ENCODE peak calls at places on chromosomes 13 and 19, in ten cellular contexts. A is H9, Y is PC-9, E is mucosa of descending colon, V is epithelial cell of esophagus, X is AG10803, Z is AG04449, I is foreskin fibroblast, W is cardiac fibroblast, N is nephron progenitor cell. G is an unnamed sample.

GRCh38 chr19:33365676-33366075 is 7.8 kb upstream of the CEBPG start:
- DNase-seq in X (no peak), Y (no peak), I (no peak), A (no peak), W (no peak), N (no peak), V (no peak), E (no peak), Z (no peak), G (no peak)

GRCh38 chr13:39144941-39145533 is 106.8 kb downstream of the NHLRC3 start:
- DNase-seq in A (peak; percentile 51), X (peak; percentile 68), V (peak; percentile 76), I (peak; percentile 84), E (no peak), W (peak; percentile 83), Y (peak; percentile 30), Z (peak; percentile 24), N (peak; percentile 56), G (no peak)

GRCh38 chr19:38266070-38266469 is 1.7 kb downstream of the SPINT2 start:
- DNase-seq in N (no peak), E (no peak), W (no peak), Z (no peak), Y (peak; percentile 77), V (peak; percentile 48), X (no peak), A (no peak), I (no peak), G (no peak)

GRCh38 chr19:39413903-39414608 is 1.6 kb downstream of the PLEKHG2 start:
- DNase-seq in N (peak; percentile 53), Z (no peak), X (peak; percentile 40), W (peak; percentile 43), Y (peak; percentile 26), E (no peak), A (no peak), I (peak; percentile 62), V (no peak), G (no peak)

GRCh38 chr13:32443111-32443510 is 15.2 kb upstream of the N4BP2L1 start:
- DNase-seq in W (peak; percentile 19), X (peak; percentile 19), I (peak; percentile 44), A (no peak), V (peak; percentile 28), E (no peak), N (no peak), Z (no peak), Y (no peak), G (no peak)

GRCh38 chr19:38596057-38596981 is 21.4 kb downstream of the MAP4K1 start:
- DNase-seq in I (peak; percentile 32), Y (peak; percentile 85), X (no peak), W (no peak), E (peak; percentile 69), N (peak; percentile 95), A (peak; percentile 96), Z (no peak), V (peak; percentile 48), G (no peak)

GRCh38 chr19:21568816-21569496 is 63.6 kb downstream of the ZNF429 start:
- DNase-seq in V (peak; percentile 67), Z (no peak), E (no peak), N (no peak), A (no peak), Y (peak; percentile 66), X (peak; percentile 74), W (peak; percentile 87), I (peak; percentile 76), G (peak; percentile 92)

GRCh38 chr19:54682306-54682705 is 19.5 kb downstream of the LILRB4 start:
- DNase-seq in A (no peak), V (no peak), N (no peak), W (no peak), Y (no peak), X (no peak), Z (no peak), I (no peak), E (no peak), G (no peak)

GRCh38 chr13:21006141-21007005 is 55.0 kb downstream of the LATS2 start:
- DNase-seq in E (no peak), W (peak; percentile 25), I (no peak), A (no peak), N (no peak), Y (no peak), X (no peak), V (no peak), Z (no peak), G (no peak)

GRCh38 chr13:22111152-22111783 is 440.4 kb downstream of the FGF9 start:
- DNase-seq in X (no peak), E (no peak), V (no peak), I (no peak), A (no peak), Y (no peak), W (no peak), N (no peak), Z (no peak), G (no peak)

GRCh38 chr19:14505488-14506239 is 9.7 kb upstream of the GIPC1 start:
- DNase-seq in Z (peak; percentile 81), W (peak; percentile 74), N (peak; percentile 76), I (peak; percentile 81), A (peak; percentile 90), V (peak; percentile 97), X (peak; percentile 83), E (peak; percentile 85), Y (peak; percentile 97), G (peak; percentile 63)

GRCh38 chr13:84570831-84571230 is 688.6 kb upstream of the SLITRK1 start:
- DNase-seq in A (no peak), X (no peak), W (no peak), V (peak; percentile 19), N (no peak), Z (no peak), E (no peak), Y (no peak), I (peak; percentile 21), G (no peak)

GRCh38 chr13:84567848-84568247 is 685.6 kb upstream of the SLITRK1 start:
- DNase-seq in X (no peak), A (no peak), Z (no peak), I (no peak), W (no peak), E (no peak), V (no peak), Y (no peak), N (no peak), G (no peak)

GRCh38 chr13:84574851-84575250 is 692.6 kb upstream of the SLITRK1 start:
- DNase-seq in E (no peak), V (peak; percentile 31), Z (peak; percentile 4), A (no peak), X (peak; percentile 21), Y (no peak), I (peak; percentile 50), N (no peak), W (peak; percentile 21), G (no peak)

DNA sequence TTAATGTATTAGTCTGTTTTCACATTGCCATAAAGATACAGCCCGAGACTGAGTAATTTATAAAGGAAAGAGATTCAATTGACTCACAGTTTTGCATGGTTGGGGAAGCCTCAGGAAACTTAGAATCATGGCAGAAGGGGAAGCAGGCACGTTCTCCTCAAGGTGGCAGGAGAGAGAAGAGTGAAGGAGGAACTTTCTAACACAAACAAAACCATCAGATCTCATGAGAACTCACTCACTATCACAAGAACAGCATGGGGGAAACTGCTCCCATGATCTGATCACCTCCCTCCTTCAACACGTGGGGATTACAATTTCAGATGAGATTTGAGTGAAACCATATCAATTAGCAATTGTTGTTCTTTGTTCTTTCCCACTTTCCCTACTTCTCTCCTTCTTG is 689.0 kb upstream of the SLITRK1 start:
- DNase-seq in N (no peak), A (no peak), Z (no peak), I (no peak), Y (no peak), E (no peak), W (no peak), X (no peak), V (no peak), G (no peak)
- TF ChIP-seq CTCF in N (peak; percentile 9), A (peak; percentile 56), Z (no peak), I (no peak), Y (no peak), E (no peak), W (no peak), X (no peak), V (peak; percentile 26), G (no peak)

GRCh38 chr13:59475911-59476310 is 687.8 kb downstream of the DIAPH3 start:
- DNase-seq in Y (no peak), V (no peak), I (no peak), W (no peak), X (no peak), N (no peak), E (no peak), Z (no peak), A (no peak), G (no peak)

GRCh38 chr13:59478908-59479307 is 684.8 kb downstream of the DIAPH3 start:
- DNase-seq in W (no peak), V (no peak), N (no peak), E (no peak), X (no peak), A (no peak), I (no peak), Z (no peak), Y (no peak), G (no peak)

GRCh38 chr13:59476376-59476775 is 687.4 kb downstream of the DIAPH3 start:
- DNase-seq in V (peak; percentile 9), X (no peak), A (no peak), I (peak; percentile 20), N (no peak), Z (no peak), Y (no peak), W (no peak), E (no peak), G (no peak)

GRCh38 chr13:59479629-59480028 is 684.1 kb downstream of the DIAPH3 start:
- DNase-seq in Z (no peak), Y (no peak), E (no peak), V (no peak), W (no peak), I (no peak), A (peak; percentile 80), X (no peak), N (no peak), G (no peak)

GRCh38 chr13:59477011-59477410 is 686.7 kb downstream of the DIAPH3 start:
- DNase-seq in Z (no peak), E (no peak), A (no peak), V (no peak), Y (no peak), W (no peak), X (no peak), I (no peak), N (no peak), G (no peak)
- TF ChIP-seq CTCF in Z (no peak), E (no peak), A (peak; percentile 70), V (peak; percentile 14), Y (peak; percentile 30), W (peak; percentile 60), X (peak; percentile 32), I (peak; percentile 12), N (no peak), G (no peak)

GRCh38 chr13:44206429-44206828 is 167.2 kb upstream of the SERP2 start:
- DNase-seq in N (no peak), Y (no peak), W (no peak), Z (no peak), I (no peak), X (no peak), V (no peak), E (no peak), A (no peak), G (no peak)
- TF ChIP-seq CTCF in N (no peak), Y (no peak), W (no peak), Z (no peak), I (no peak), X (no peak), V (no peak), E (no peak), A (no peak), G (no peak)

DNA sequence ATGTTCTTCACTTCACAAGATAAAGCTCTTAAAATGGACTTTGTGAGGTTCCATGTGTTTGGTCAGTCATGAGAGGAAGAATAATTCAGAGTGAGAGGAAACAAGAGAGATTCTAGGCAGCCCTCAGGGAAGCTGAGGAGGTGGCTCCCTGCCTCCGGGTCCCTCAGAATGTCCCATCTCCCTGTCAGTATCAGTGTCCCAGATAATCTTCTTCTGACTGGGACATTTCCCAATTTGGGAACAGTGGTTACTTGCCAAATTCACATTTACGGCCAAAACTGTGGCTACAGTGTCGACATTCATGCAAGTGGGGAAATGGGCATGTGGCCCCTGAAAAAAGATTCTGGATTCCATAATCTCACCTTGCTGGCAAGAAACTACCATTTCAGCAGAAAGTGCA is 9.0 kb downstream of the ZNF417 start:
- DNase-seq in Z (no peak), X (no peak), I (no peak), E (no peak), A (no peak), Y (no peak), V (no peak), N (no peak), W (no peak), G (no peak)
- TF ChIP-seq CTCF in Z (no peak), X (no peak), I (no peak), E (no peak), A (no peak), Y (no peak), V (no peak), N (no peak), W (no peak), G (no peak)